ENCODE peak calls at places on chromosome 9, in five cellular contexts. L is endothelial cell of umbilical vein, T is T47D, N is astrocyte of the spinal cord, Y is osteoblast. D is an unnamed sample.

GRCh38 chr9:91059713-91060112 is 258.1 kb downstream of the SYK start:
- DNase-seq in N (peak; percentile 18), Y (no peak), T (no peak), L (peak; percentile 48), D (no peak)

GRCh38 chr9:95105519-95106287 is 211.8 kb downstream of the FANCC start:
- DNase-seq in Y (peak; percentile 30), T (no peak), L (no peak), N (no peak), D (no peak)

GRCh38 chr9:16613605-16614004 is 256.9 kb downstream of the BNC2 start:
- DNase-seq in T (no peak), L (no peak), N (no peak), Y (no peak), D (no peak)

GRCh38 chr9:75054373-75055001 is 26.4 kb upstream of the CARNMT1 start:
- DNase-seq in Y (peak; percentile 44), L (no peak), N (no peak), T (no peak), D (peak; percentile 56)

GRCh38 chr9:21801683-21802417 is 586 bp upstream of the MTAP start:
- DNase-seq in Y (peak; percentile 86), L (peak; percentile 9), T (peak; percentile 93), N (peak; percentile 91), D (peak; percentile 88)

GRCh38 chr9:35501941-35502340 is 12.0 kb downstream of the RUSC2 start:
- DNase-seq in T (no peak), Y (peak; percentile 5), N (no peak), L (no peak), D (peak; percentile 11)

GRCh38 chr9:121698627-121699270 is 47.3 kb downstream of the DAB2IP start:
- DNase-seq in N (no peak), Y (peak; percentile 94), L (no peak), T (no peak), D (no peak)

GRCh38 chr9:27888661-27889295 is 315.5 kb upstream of the C9orf72 start:
- DNase-seq in T (peak; percentile 13), Y (no peak), N (no peak), L (no peak), D (peak; percentile 3)

GRCh38 chr9:95305770-95306492 is 11.6 kb downstream of the FANCC start:
- DNase-seq in L (peak; percentile 35), T (no peak), Y (no peak), N (peak; percentile 7), D (no peak)

GRCh38 chr9:133716564-133717112 is 21.5 kb downstream of the SARDH start:
- DNase-seq in T (no peak), N (no peak), L (no peak), Y (no peak), D (peak; percentile 91)

GRCh38 chr9:114110180-114110579 is 11.1 kb upstream of the KIF12 start:
- DNase-seq in T (no peak), L (no peak), Y (peak; percentile 79), N (peak; percentile 14), D (peak; percentile 48)

GRCh38 chr9:35675204-35675603 is 1.5 kb downstream of the CA9 start:
- DNase-seq in L (no peak), N (no peak), Y (no peak), T (no peak), D (no peak)

GRCh38 chr9:1421436-1421835 is 371.3 kb downstream of the DMRT2 start:
- DNase-seq in Y (no peak), T (no peak), L (no peak), N (no peak), D (no peak)